ENCODE peak calls at places on chromosomes 5 and 9, in six cellular contexts. One of them, this sample, is unnamed. For H3K36me3, the result is how much of the 10 kb centered on the place peaks cover.

GRCh38 chr9:95465115-95465514 is 51.7 kb downstream of the PTCH1 start:
- DNase-seq in uterus: no peak
- DNase-seq in Peyer's patch: no peak
- DNase-seq in thyroid gland: no peak
- DNase-seq in heart left ventricle: no peak
- DNase-seq in tibial nerve: no peak
- DNase-seq in this sample: no peak

GRCh38 chr9:129570450-129571297 is 50.2 kb downstream of the C9orf50 start:
- DNase-seq in heart left ventricle: peak
- DNase-seq in thyroid gland: peak
- DNase-seq in tibial nerve: peak
- DNase-seq in uterus: peak
- DNase-seq in Peyer's patch: no peak
- DNase-seq in this sample: peak

GRCh38 chr5:172905346-172905756 is 53.9 kb upstream of the RPL26L1 start:
- DNase-seq in tibial nerve: no peak
- DNase-seq in heart left ventricle: no peak
- DNase-seq in thyroid gland: no peak
- DNase-seq in uterus: no peak
- DNase-seq in Peyer's patch: no peak
- DNase-seq in this sample: no peak

GRCh38 chr9:128565578-128565977 is 13.2 kb downstream of the SPTAN1 start:
- DNase-seq in tibial nerve: no peak
- DNase-seq in Peyer's patch: no peak
- DNase-seq in heart left ventricle: no peak
- DNase-seq in thyroid gland: no peak
- DNase-seq in uterus: no peak
- DNase-seq in this sample: no peak

GRCh38 chr5:149824115-149824514 is 94.0 kb downstream of the PPARGC1B start:
- DNase-seq in thyroid gland: no peak
- DNase-seq in uterus: no peak
- DNase-seq in tibial nerve: no peak
- DNase-seq in heart left ventricle: no peak
- DNase-seq in Peyer's patch: no peak
- DNase-seq in this sample: no peak

GRCh38 chr9:130239741-130240241 is 25.8 kb upstream of the HMCN2 start:
- DNase-seq in thyroid gland: peak
- DNase-seq in tibial nerve: no peak
- DNase-seq in Peyer's patch: peak
- DNase-seq in uterus: no peak
- DNase-seq in heart left ventricle: no peak
- DNase-seq in this sample: no peak

GRCh38 chr5:119166026-119166425 is 95.1 kb downstream of the DMXL1 start:
- DNase-seq in tibial nerve: no peak
- DNase-seq in Peyer's patch: no peak
- DNase-seq in heart left ventricle: no peak
- DNase-seq in thyroid gland: no peak
- DNase-seq in uterus: no peak
- DNase-seq in this sample: no peak

GRCh38 chr9:72648324-72648723 is 126.9 kb downstream of the TMC1 start:
- DNase-seq in Peyer's patch: no peak
- DNase-seq in tibial nerve: no peak
- DNase-seq in heart left ventricle: no peak
- DNase-seq in uterus: no peak
- DNase-seq in thyroid gland: no peak
- DNase-seq in this sample: no peak

GRCh38 chr5:105929865-105930264 is 1740.9 kb downstream of the EFNA5 start:
- DNase-seq in tibial nerve: no peak
- DNase-seq in thyroid gland: no peak
- DNase-seq in heart left ventricle: no peak
- DNase-seq in uterus: no peak
- DNase-seq in Peyer's patch: no peak
- DNase-seq in this sample: no peak

GRCh38 chr9:121823451-121824169 is 172.2 kb downstream of the DAB2IP start:
- DNase-seq in tibial nerve: no peak
- DNase-seq in Peyer's patch: no peak
- DNase-seq in thyroid gland: no peak
- DNase-seq in uterus: no peak
- DNase-seq in heart left ventricle: no peak
- DNase-seq in this sample: no peak

GRCh38 chr9:112705773-112706427 is 12.0 kb downstream of the INIP start:
- DNase-seq in thyroid gland: peak
- DNase-seq in tibial nerve: no peak
- DNase-seq in Peyer's patch: no peak
- DNase-seq in heart left ventricle: no peak
- DNase-seq in uterus: no peak
- DNase-seq in this sample: no peak

GRCh38 chr5:34534237-34535108 is 121.7 kb upstream of the RAI14 start:
- DNase-seq in heart left ventricle: no peak
- DNase-seq in tibial nerve: no peak
- DNase-seq in thyroid gland: no peak
- DNase-seq in uterus: no peak
- DNase-seq in Peyer's patch: no peak
- DNase-seq in this sample: no peak

GRCh38 chr9:37509536-37509935 is 23.8 kb downstream of the POLR1E start:
- DNase-seq in uterus: no peak
- DNase-seq in thyroid gland: no peak
- DNase-seq in Peyer's patch: no peak
- DNase-seq in heart left ventricle: no peak
- DNase-seq in tibial nerve: no peak
- DNase-seq in this sample: no peak

GRCh38 chr9:105993051-105993854 is 298.9 kb downstream of the TMEM38B start:
- DNase-seq in Peyer's patch: no peak
- DNase-seq in uterus: no peak
- DNase-seq in heart left ventricle: no peak
- DNase-seq in thyroid gland: no peak
- DNase-seq in tibial nerve: no peak
- DNase-seq in this sample: no peak

GRCh38 chr5:174920906-174921550 is 196.6 kb downstream of the MSX2 start:
- DNase-seq in Peyer's patch: no peak
- DNase-seq in uterus: no peak
- DNase-seq in heart left ventricle: no peak
- DNase-seq in thyroid gland: no peak
- DNase-seq in tibial nerve: no peak
- DNase-seq in this sample: no peak

GRCh38 chr9:37144762-37145161 is 24.4 kb downstream of the ZCCHC7 start:
- DNase-seq in heart left ventricle: no peak
- DNase-seq in thyroid gland: no peak
- DNase-seq in Peyer's patch: no peak
- DNase-seq in uterus: no peak
- DNase-seq in tibial nerve: no peak
- DNase-seq in this sample: no peak

GRCh38 chr9:110095776-110096175 is 112.2 kb downstream of the C9orf152 start:
- DNase-seq in heart left ventricle: no peak
- DNase-seq in uterus: no peak
- DNase-seq in thyroid gland: no peak
- DNase-seq in tibial nerve: no peak
- DNase-seq in Peyer's patch: no peak
- DNase-seq in this sample: no peak

GRCh38 chr5:65907138-65907537 is 19.2 kb upstream of the ERBIN start:
- DNase-seq in thyroid gland: no peak
- DNase-seq in heart left ventricle: no peak
- DNase-seq in Peyer's patch: no peak
- DNase-seq in tibial nerve: no peak
- DNase-seq in uterus: no peak
- DNase-seq in this sample: no peak

GRCh38 chr9:79682076-79682736 is 110.4 kb downstream of the TLE4 start:
- DNase-seq in Peyer's patch: no peak
- DNase-seq in tibial nerve: no peak
- DNase-seq in heart left ventricle: no peak
- DNase-seq in thyroid gland: peak
- DNase-seq in uterus: no peak
- DNase-seq in this sample: no peak

GRCh38 chr5:68220914-68221313 is 5.4 kb downstream of the PIK3R1 start:
- DNase-seq in tibial nerve: no peak
- DNase-seq in Peyer's patch: no peak
- DNase-seq in thyroid gland: no peak
- DNase-seq in uterus: no peak
- DNase-seq in heart left ventricle: no peak
- DNase-seq in this sample: no peak

GRCh38 chr5:141496038-141496437 is 7.2 kb downstream of the PCDHGC5 start:
- DNase-seq in heart left ventricle: no peak
- DNase-seq in thyroid gland: no peak
- DNase-seq in Peyer's patch: no peak
- DNase-seq in tibial nerve: no peak
- DNase-seq in uterus: no peak
- DNase-seq in this sample: no peak

GRCh38 chr5:141494761-141495455 is 6.0 kb downstream of the PCDHGC5 start:
- DNase-seq in thyroid gland: no peak
- DNase-seq in uterus: no peak
- DNase-seq in Peyer's patch: no peak
- DNase-seq in heart left ventricle: no peak
- DNase-seq in tibial nerve: no peak
- DNase-seq in this sample: no peak

GRCh38 chr5:141493500-141494422 is 4.9 kb downstream of the PCDHGC5 start:
- DNase-seq in thyroid gland: no peak
- DNase-seq in tibial nerve: no peak
- DNase-seq in Peyer's patch: no peak
- DNase-seq in uterus: no peak
- DNase-seq in heart left ventricle: no peak
- DNase-seq in this sample: no peak

GRCh38 chr5:141492168-141492885 is 3.4 kb downstream of the PCDHGC5 start:
- DNase-seq in heart left ventricle: no peak
- DNase-seq in uterus: no peak
- DNase-seq in thyroid gland: peak
- DNase-seq in Peyer's patch: no peak
- DNase-seq in tibial nerve: no peak
- DNase-seq in this sample: no peak

DNA sequence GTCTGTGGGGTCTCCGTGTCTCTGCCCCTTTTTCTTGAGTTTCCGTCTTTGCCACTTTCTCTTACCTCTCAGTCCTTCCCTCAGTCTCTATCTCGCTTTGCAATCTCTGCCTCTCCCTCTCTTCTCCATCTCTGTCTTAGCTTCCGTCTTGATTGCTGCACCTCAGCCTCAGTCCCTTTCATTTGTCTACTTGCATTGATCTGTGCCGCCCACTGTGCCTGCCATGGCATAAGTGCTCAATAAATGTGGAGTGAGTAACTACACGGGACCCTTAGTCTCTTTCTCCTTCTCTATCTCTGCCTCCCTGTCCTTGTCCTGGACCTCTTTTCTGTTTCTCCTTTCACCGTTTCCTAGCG is 6.6 kb downstream of the PCDHGC5 start:
- DNase-seq in tibial nerve: no peak
- DNase-seq in thyroid gland: no peak
- DNase-seq in Peyer's patch: no peak
- DNase-seq in heart left ventricle: no peak
- DNase-seq in uterus: no peak
- DNase-seq in this sample: no peak
- H3K4me3 ChIP-seq in tibial nerve: no peak
- H3K4me3 ChIP-seq in thyroid gland: no peak
- H3K4me3 ChIP-seq in Peyer's patch: no peak
- H3K4me3 ChIP-seq in heart left ventricle: no peak
- H3K4me3 ChIP-seq in uterus: no peak
- H3K4me3 ChIP-seq in this sample: no peak

DNA sequence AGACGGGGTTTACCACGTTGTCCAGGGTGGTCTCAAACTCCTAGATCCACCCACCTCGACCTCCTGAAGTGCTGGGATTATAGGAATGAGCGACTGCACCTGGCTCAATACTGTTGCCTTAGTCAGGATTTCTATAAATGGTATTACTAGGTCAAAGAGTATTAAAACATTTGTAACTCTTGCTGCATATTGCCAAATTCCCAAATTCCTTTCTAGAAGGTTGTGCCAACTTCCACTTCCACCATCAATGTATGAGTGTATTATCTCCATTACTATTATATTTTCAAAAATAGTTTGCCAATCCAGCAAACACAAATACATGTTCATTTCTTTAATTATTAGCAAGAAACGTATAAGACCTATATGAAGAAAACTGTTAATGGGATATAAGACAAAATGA is 10.6 kb downstream of the PTGR1 start:
- DNase-seq in thyroid gland: no peak
- DNase-seq in tibial nerve: no peak
- DNase-seq in Peyer's patch: no peak
- DNase-seq in uterus: no peak
- DNase-seq in heart left ventricle: no peak
- DNase-seq in this sample: no peak
- H3K36me3 ChIP-seq in thyroid gland: under half
- H3K36me3 ChIP-seq in tibial nerve: under half
- H3K36me3 ChIP-seq in Peyer's patch: half or more
- H3K36me3 ChIP-seq in uterus: under half
- H3K36me3 ChIP-seq in heart left ventricle: half or more
- H3K36me3 ChIP-seq in this sample: under half

GRCh38 chr9:15510789-15511575 is at the start of gene PSIP1:
- DNase-seq in tibial nerve: peak
- DNase-seq in thyroid gland: peak
- DNase-seq in uterus: peak
- DNase-seq in heart left ventricle: peak
- DNase-seq in Peyer's patch: peak
- DNase-seq in this sample: peak
- TF ChIP-seq POLR2A in tibial nerve: peak
- TF ChIP-seq POLR2A in thyroid gland: no peak
- TF ChIP-seq POLR2A in uterus: peak
- TF ChIP-seq POLR2A in heart left ventricle: no peak
- TF ChIP-seq POLR2A in Peyer's patch: peak
- TF ChIP-seq POLR2A in this sample: peak

DNA sequence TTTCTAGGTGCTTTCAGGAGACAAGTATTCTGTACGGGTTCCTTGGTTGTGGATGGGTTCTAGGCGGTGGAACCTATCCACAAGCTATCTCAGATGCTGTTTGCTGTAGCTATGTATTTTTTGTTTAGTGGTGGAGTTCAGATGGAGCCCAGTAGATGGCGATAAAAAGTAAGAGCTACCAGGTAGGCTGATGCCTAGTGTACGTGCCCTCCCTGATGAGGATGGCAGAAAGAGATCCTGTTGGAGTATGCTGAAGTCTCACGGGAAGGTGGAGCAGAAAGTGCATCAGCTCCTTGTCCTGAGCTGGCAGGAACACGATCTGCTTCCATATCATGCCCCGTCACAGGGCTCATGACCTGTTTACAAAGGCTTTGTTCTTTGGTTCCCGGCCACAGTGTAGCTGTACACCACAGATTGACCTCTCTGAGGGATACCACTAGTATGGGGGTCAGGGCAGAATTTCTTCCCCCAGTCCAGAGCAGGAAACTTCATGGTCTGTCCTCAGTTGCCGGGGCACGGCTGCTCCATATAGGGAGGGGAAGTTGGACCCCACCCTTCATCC is 12.6 kb upstream of the UGT3A2 start:
- DNase-seq in heart left ventricle: no peak
- DNase-seq in Peyer's patch: no peak
- DNase-seq in uterus: no peak
- DNase-seq in thyroid gland: no peak
- DNase-seq in tibial nerve: peak
- DNase-seq in this sample: no peak
- H3K4me3 ChIP-seq in heart left ventricle: no peak
- H3K4me3 ChIP-seq in Peyer's patch: no peak
- H3K4me3 ChIP-seq in uterus: no peak
- H3K4me3 ChIP-seq in thyroid gland: no peak
- H3K4me3 ChIP-seq in tibial nerve: no peak
- H3K4me3 ChIP-seq in this sample: no peak

GRCh38 chr9:114246558-114246957 is 76.3 kb upstream of the ORM1 start:
- DNase-seq in uterus: no peak
- DNase-seq in Peyer's patch: no peak
- DNase-seq in thyroid gland: no peak
- DNase-seq in heart left ventricle: no peak
- DNase-seq in tibial nerve: no peak
- DNase-seq in this sample: no peak
- H3K36me3 ChIP-seq in uterus: under half
- H3K36me3 ChIP-seq in Peyer's patch: under half
- H3K36me3 ChIP-seq in thyroid gland: under half
- H3K36me3 ChIP-seq in heart left ventricle: under half
- H3K36me3 ChIP-seq in tibial nerve: under half
- H3K36me3 ChIP-seq in this sample: under half